ENCODE peak calls at places on chromosomes 3 and 15, in six cellular contexts. A is A549, L is transverse colon, Z is sigmoid colon, N is stomach, W is H1. U is an unnamed sample.

GRCh38 chr3:128784228-128784627 is 58.2 kb downstream of the RAB7A start:
- DNase-seq in N (no peak), Z (no peak), L (no peak), A (peak), W (peak), U (no peak)

GRCh38 chr15:95291878-95292472 is 1038.5 kb upstream of the NR2F2 start:
- DNase-seq in Z (no peak), N (no peak), L (no peak), A (peak), W (no peak), U (no peak)

GRCh38 chr15:99682455-99682854 is 50.8 kb downstream of the LYSMD4 start:
- DNase-seq in N (no peak), W (no peak), L (no peak), Z (no peak), A (no peak), U (no peak)

GRCh38 chr15:48298914-48299313 is 32.3 kb upstream of the DUT start:
- DNase-seq in W (no peak), A (no peak), L (no peak), N (no peak), Z (no peak), U (no peak)

GRCh38 chr3:141103503-141103902 is 52.4 kb downstream of the SPSB4 start:
- DNase-seq in A (no peak), Z (no peak), N (no peak), W (no peak), L (no peak), U (no peak)

GRCh38 chr15:68791431-68792283 is 29.0 kb downstream of the ANP32A start:
- DNase-seq in A (no peak), N (no peak), W (no peak), Z (no peak), L (no peak), U (no peak)

GRCh38 chr3:197371521-197372075 is 73.2 kb upstream of the DLG1 start:
- DNase-seq in Z (no peak), A (no peak), N (no peak), W (no peak), L (no peak), U (no peak)

GRCh38 chr15:75637245-75638009 is 2.6 kb downstream of the IMP3 start:
- DNase-seq in L (no peak), Z (no peak), A (no peak), W (no peak), N (no peak), U (no peak)

GRCh38 chr15:80611543-80612080 is 83.5 kb upstream of the ABHD17C start:
- DNase-seq in Z (no peak), A (no peak), W (peak), N (no peak), L (no peak), U (no peak)

GRCh38 chr3:28575748-28576589 is 227.3 kb upstream of the AZI2 start:
- DNase-seq in W (peak), A (no peak), N (peak), L (no peak), Z (no peak), U (peak)

GRCh38 chr3:5277612-5278236 is 90.2 kb downstream of the EDEM1 start:
- DNase-seq in W (no peak), N (no peak), Z (no peak), L (no peak), A (no peak), U (no peak)

GRCh38 chr3:49470714-49471420 is 800 bp downstream of the DAG1 start:
- DNase-seq in W (no peak), Z (no peak), A (no peak), L (no peak), N (no peak), U (no peak)

GRCh38 chr15:69607101-69607500 is 154.5 kb downstream of the RPLP1 start:
- DNase-seq in L (no peak), N (no peak), W (no peak), A (no peak), Z (no peak), U (no peak)

GRCh38 chr3:47578119-47578630 is 490 bp downstream of the CSPG5 start:
- DNase-seq in Z (no peak), A (peak), L (peak), W (peak), N (peak), U (peak)

GRCh38 chr3:195032955-195033354 is 238.0 kb downstream of the XXYLT1 start:
- DNase-seq in Z (no peak), N (no peak), L (no peak), A (no peak), W (no peak), U (no peak)

GRCh38 chr3:187736418-187736871 is 8.8 kb downstream of the BCL6 start:
- DNase-seq in A (no peak), W (no peak), Z (no peak), N (no peak), L (no peak), U (no peak)

GRCh38 chr15:96181873-96182301 is 148.6 kb upstream of the NR2F2 start:
- DNase-seq in A (no peak), W (no peak), N (no peak), L (peak), Z (peak), U (peak)

GRCh38 chr15:41511331-41512077 is 2.1 kb downstream of the LTK start:
- DNase-seq in W (peak), N (peak), A (no peak), L (peak), Z (no peak), U (no peak)

GRCh38 chr3:113079532-113079931 is 88.7 kb downstream of the GTPBP8 start:
- DNase-seq in W (no peak), Z (no peak), L (no peak), N (no peak), A (no peak), U (no peak)

GRCh38 chr3:40624189-40624754 is 99.5 kb downstream of the ZNF621 start:
- DNase-seq in Z (no peak), L (no peak), N (no peak), W (no peak), A (no peak), U (no peak)

GRCh38 chr3:19947549-19948071 is 713 bp downstream of the RAB5A start:
- DNase-seq in N (peak), W (peak), Z (peak), L (peak), A (peak), U (peak)

GRCh38 chr3:114471478-114471877 is 177.7 kb downstream of the TIGIT start:
- DNase-seq in W (no peak), N (no peak), A (no peak), Z (no peak), L (no peak), U (no peak)

GRCh38 chr15:44603126-44603525 is 60.3 kb downstream of the SPG11 start:
- DNase-seq in W (no peak), A (no peak), N (no peak), Z (no peak), L (no peak), U (no peak)

GRCh38 chr15:23567921-23568320 is 2.4 kb downstream of the MKRN3 start:
- DNase-seq in N (no peak), L (no peak), A (no peak), Z (no peak), W (no peak), U (no peak)

GRCh38 chr3:51953445-51953844 is 1.7 kb upstream of the GPR62 start:
- DNase-seq in Z (no peak), N (no peak), L (no peak), W (no peak), A (no peak), U (no peak)

GRCh38 chr3:14472471-14473351 is 67.4 kb downstream of the GRIP2 start:
- DNase-seq in N (no peak), W (no peak), L (peak), Z (no peak), A (peak), U (peak)

GRCh38 chr3:105823149-105823866 is 45.5 kb downstream of the CBLB start:
- DNase-seq in L (no peak), N (no peak), Z (no peak), W (no peak), A (peak), U (no peak)

GRCh38 chr15:87033056-87033455 is 953.4 kb downstream of the AGBL1 start:
- DNase-seq in Z (no peak), L (no peak), N (no peak), W (no peak), A (no peak), U (no peak)

GRCh38 chr15:56052389-56053045 is 59.1 kb upstream of the NEDD4 start:
- DNase-seq in N (no peak), L (no peak), A (peak), W (no peak), Z (no peak), U (no peak)

GRCh38 chr3:58188921-58189451 is 21.8 kb downstream of the DNASE1L3 start:
- DNase-seq in L (no peak), W (no peak), Z (no peak), A (no peak), N (no peak), U (no peak)

GRCh38 chr15:31251165-31251564 is 75.5 kb upstream of the KLF13 start:
- DNase-seq in L (no peak), Z (peak), A (no peak), N (no peak), W (no peak), U (no peak)

GRCh38 chr3:140629351-140630137 is 48.3 kb upstream of the TRIM42 start:
- DNase-seq in A (no peak), N (no peak), Z (no peak), W (no peak), L (no peak), U (no peak)

GRCh38 chr3:17605032-17605431 is 137.4 kb downstream of the TBC1D5 start:
- DNase-seq in Z (no peak), A (peak), L (no peak), N (no peak), W (no peak), U (no peak)

GRCh38 chr3:127585163-127585812 is 5.2 kb downstream of the TPRA1 start:
- DNase-seq in A (no peak), Z (no peak), N (no peak), L (no peak), W (no peak), U (no peak)

GRCh38 chr3:4722103-4722502 is 229.0 kb downstream of the ITPR1 start:
- DNase-seq in W (no peak), N (no peak), A (peak), Z (no peak), L (peak), U (peak)

GRCh38 chr3:72569754-72570440 is 278.3 kb downstream of the SHQ1 start:
- DNase-seq in A (no peak), L (no peak), N (no peak), Z (no peak), W (no peak), U (no peak)

DNA sequence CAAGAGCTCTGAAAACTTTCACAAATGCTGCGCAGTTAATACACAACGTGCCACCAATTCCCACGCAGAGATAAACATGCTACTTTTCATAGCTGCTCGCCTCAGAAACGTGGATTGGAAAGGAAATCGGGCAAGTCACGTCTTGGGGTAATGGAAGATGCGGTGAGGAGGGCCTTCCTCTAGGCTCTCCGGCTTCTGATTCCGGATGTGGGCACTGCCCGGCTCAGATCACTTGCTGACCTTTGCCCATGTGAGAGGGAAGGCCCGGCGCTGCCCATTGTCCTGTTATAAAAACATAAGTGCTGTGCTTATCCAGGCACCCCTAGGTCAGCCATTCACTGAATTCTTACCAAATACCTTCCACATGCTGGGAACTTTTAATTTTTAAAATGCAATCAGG is 1.9 kb downstream of the ST8SIA2 start:
- DNase-seq in N (no peak), Z (no peak), L (no peak), A (no peak), W (no peak), U (no peak)
- H3K4me3 ChIP-seq in N (no peak), Z (no peak), L (no peak), A (no peak), W (peak), U (no peak)

GRCh38 chr3:175432338-175433025 is 573.3 kb downstream of the NAALADL2 start:
- DNase-seq in Z (no peak), A (no peak), W (no peak), L (no peak), N (no peak), U (no peak)
- TF ChIP-seq EP300 in Z (no peak), A (no peak), W (no peak), L (no peak), N (no peak), U (no peak)

DNA sequence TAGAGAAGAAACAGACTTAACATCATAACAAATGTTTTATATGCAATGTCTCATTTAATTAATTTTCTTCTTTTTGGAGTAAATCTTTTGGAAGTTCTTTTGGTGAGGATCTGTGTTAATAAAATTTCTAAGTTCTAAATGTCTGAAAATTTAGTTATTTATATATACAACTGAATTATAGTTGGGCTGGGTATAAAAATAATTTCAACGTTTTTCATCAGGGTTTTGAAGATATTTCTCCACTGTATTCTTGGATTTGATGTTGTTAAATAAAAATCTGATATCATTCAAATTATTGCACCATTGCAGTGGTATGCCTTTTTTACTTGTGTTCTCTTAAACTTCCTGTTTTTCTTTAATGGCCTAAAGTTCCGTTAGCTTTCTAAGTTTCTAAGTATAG is 26.9 kb upstream of the SOX14 start:
- DNase-seq in W (no peak), A (no peak), L (no peak), Z (no peak), N (no peak), U (no peak)
- TF ChIP-seq POLR2A in W (no peak), A (no peak), L (no peak), Z (no peak), N (no peak), U (no peak)

GRCh38 chr15:37771462-37771861 is 163.0 kb upstream of the TMCO5A start:
- DNase-seq in W (no peak), N (no peak), A (no peak), L (no peak), Z (no peak), U (no peak)
- H3K4me3 ChIP-seq in W (no peak), N (no peak), A (no peak), L (no peak), Z (no peak), U (no peak)

GRCh38 chr15:88465633-88466219 is 1.5 kb downstream of the MRPL46 start:
- DNase-seq in N (no peak), L (no peak), Z (no peak), A (no peak), W (no peak), U (no peak)
- TF ChIP-seq EP300 in N (no peak), L (no peak), Z (no peak), A (no peak), W (no peak), U (no peak)